ENCODE peak calls at places on chromosomes 4 and X, in seven cellular contexts. C is CD8-positive, alpha-beta memory T cell; T is K562; R is lung; P is adrenal gland; U is psoas muscle; G is Karpas-422. M is an unnamed sample.
A peak's percentile ranks its signal among the peaks of the same experiment; 100 is the strongest.

GRCh38 chrX:24298191-24298590 is 15.7 kb downstream of the SUPT20HL2 start:
- DNase-seq in C (no peak), T (no peak), R (no peak), P (no peak), U (no peak), G (no peak), M (no peak)

GRCh38 chr4:170868191-170868590 is 778.4 kb upstream of the AADAT start:
- DNase-seq in C (no peak), T (no peak), R (no peak), P (no peak), U (no peak), G (no peak), M (no peak)

GRCh38 chrX:66035667-66036066 is 4.2 kb downstream of the VSIG4 start:
- DNase-seq in C (no peak), T (no peak), R (no peak), P (no peak), U (no peak), G (no peak), M (no peak)

GRCh38 chrX:153687121-153688039 is at the start of gene SLC6A8:
- DNase-seq in C (peak; percentile 35), T (peak; percentile 85), R (peak; percentile 50), P (peak; percentile 75), U (peak; percentile 76), G (no peak), M (peak; percentile 60)

GRCh38 chrX:28693101-28693500 is 105.9 kb downstream of the IL1RAPL1 start:
- DNase-seq in C (no peak), T (no peak), R (no peak), P (no peak), U (no peak), G (no peak), M (no peak)

GRCh38 chr4:187908079-187908501 is 87.5 kb upstream of the ZFP42 start:
- DNase-seq in C (no peak), T (no peak), R (no peak), P (no peak), U (no peak), G (no peak), M (peak; percentile 2)

GRCh38 chr4:45453258-45453841 is 670.5 kb downstream of the GABRG1 start:
- DNase-seq in C (no peak), T (no peak), R (no peak), P (no peak), U (no peak), G (peak; percentile 69), M (no peak)

GRCh38 chr4:179695175-179695574 is 2252.9 kb upstream of the AGA start:
- DNase-seq in C (no peak), T (no peak), R (no peak), P (no peak), U (no peak), G (no peak), M (no peak)

GRCh38 chrX:116238866-116239265 is 68.3 kb downstream of the AGTR2 start:
- DNase-seq in C (no peak), T (no peak), R (no peak), P (no peak), U (no peak), G (no peak), M (no peak)

GRCh38 chrX:48493890-48494364 is 14.9 kb upstream of the PORCN start:
- DNase-seq in C (no peak), T (peak; percentile 74), R (no peak), P (no peak), U (no peak), G (peak; percentile 82), M (no peak)

GRCh38 chrX:129577473-129577872 is 37.4 kb downstream of the OCRL start:
- DNase-seq in C (no peak), T (peak; percentile 80), R (no peak), P (no peak), U (no peak), G (no peak), M (peak; percentile 58)

GRCh38 chr4:186823989-186824388 is 100.3 kb upstream of the FAT1 start:
- DNase-seq in C (no peak), T (peak; percentile 59), R (no peak), P (no peak), U (no peak), G (no peak), M (no peak)

GRCh38 chrX:10230222-10230621 is 73.4 kb downstream of the CLCN4 start:
- DNase-seq in C (no peak), T (no peak), R (no peak), P (no peak), U (no peak), G (no peak), M (no peak)

GRCh38 chr4:74543983-74544382 is 99.0 kb downstream of the AREG start:
- DNase-seq in C (no peak), T (no peak), R (no peak), P (no peak), U (no peak), G (no peak), M (no peak)

GRCh38 chr4:1584498-1584897 is 99.6 kb downstream of the FAM53A start:
- DNase-seq in C (no peak), T (no peak), R (no peak), P (no peak), U (peak; percentile 4), G (no peak), M (no peak)

GRCh38 chrX:45824471-45824870 is 623.8 kb upstream of the DIPK2B start:
- DNase-seq in C (no peak), T (peak; percentile 27), R (no peak), P (peak; percentile 18), U (peak; percentile 28), G (peak; percentile 69), M (peak; percentile 82)

DNA sequence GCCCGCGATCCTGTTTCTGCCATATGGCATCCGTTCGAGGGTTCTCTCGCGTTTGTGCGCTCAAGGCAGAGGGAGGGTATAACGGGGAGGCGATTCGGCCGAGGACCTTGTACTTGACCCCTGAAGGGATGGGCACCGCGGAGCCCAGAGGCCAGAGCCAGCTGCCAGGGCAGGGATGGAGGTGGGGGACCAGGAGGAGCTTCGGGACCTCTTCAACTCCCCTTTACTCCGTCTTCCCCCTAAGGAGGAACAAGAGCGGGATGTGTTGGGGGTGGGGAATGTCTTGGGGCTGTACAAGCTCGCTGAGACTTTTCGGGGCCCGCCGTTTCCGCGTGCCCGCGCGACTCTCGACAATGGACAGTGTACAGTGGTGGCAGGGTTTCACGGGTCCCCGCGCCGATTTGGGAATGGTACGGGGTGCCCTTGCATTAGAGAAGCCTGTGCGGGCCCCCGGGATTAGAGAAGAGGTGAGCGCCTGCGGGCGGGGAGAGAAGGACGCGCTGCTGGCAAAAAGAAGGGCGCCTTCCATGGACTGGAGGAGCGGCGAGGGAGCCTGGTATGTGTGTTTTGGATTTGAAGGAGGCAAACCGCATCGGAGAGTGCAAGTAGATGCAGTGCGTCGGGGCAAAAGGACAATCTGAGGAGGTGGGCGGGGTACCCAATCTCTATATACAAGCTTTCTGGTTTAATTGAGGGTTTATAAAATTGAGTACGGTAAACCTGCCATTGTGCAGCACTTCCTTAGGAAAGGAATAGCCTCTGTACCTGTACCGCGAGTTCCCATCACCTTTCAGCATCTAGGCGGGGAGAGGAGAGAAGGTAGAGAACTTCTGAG is 841 bp downstream of the UGT8 start:
- DNase-seq in C (no peak), T (peak; percentile 48), R (no peak), P (no peak), U (no peak), G (no peak), M (no peak)
- H3K4me3 ChIP-seq in C (no peak overlapping the region), T (peak overlapping the region; percentile 55), R (peak overlapping the region; percentile 26), P (no peak overlapping the region), U (peak overlapping the region; percentile 62), G (no peak overlapping the region), M (no peak overlapping the region)

DNA sequence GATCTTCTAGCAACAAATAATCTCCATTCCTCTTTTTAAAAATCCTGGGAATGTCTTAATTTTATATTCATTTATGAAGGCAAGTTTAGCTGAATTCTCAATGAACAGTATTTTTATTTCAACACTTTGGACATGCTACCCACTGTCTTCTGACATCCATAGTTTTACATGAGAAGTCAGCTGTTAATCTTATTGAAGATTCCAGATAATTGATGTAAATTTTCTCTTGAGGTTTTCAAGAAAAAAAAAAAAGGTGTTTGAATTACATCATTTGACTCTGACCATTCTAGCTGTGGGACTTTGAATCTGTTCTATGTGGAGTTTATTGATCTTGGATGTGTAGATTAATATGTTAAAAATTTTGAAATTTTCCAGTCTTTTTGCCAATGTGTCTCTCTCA is 28.0 kb downstream of the PDHA2 start:
- DNase-seq in C (no peak), T (peak; percentile 1), R (no peak), P (no peak), U (no peak), G (peak; percentile 42), M (no peak)
- H3K9me3 ChIP-seq in C (no peaks in the 10 kb centered on the region), T (no peaks in the 10 kb centered on the region), R (peaks cover 4% of the 10 kb centered on the region), P (peaks cover 20% of the 10 kb centered on the region), U (peaks cover 13% of the 10 kb centered on the region), G (peaks cover 31% of the 10 kb centered on the region), M (peaks cover 5% of the 10 kb centered on the region)

DNA sequence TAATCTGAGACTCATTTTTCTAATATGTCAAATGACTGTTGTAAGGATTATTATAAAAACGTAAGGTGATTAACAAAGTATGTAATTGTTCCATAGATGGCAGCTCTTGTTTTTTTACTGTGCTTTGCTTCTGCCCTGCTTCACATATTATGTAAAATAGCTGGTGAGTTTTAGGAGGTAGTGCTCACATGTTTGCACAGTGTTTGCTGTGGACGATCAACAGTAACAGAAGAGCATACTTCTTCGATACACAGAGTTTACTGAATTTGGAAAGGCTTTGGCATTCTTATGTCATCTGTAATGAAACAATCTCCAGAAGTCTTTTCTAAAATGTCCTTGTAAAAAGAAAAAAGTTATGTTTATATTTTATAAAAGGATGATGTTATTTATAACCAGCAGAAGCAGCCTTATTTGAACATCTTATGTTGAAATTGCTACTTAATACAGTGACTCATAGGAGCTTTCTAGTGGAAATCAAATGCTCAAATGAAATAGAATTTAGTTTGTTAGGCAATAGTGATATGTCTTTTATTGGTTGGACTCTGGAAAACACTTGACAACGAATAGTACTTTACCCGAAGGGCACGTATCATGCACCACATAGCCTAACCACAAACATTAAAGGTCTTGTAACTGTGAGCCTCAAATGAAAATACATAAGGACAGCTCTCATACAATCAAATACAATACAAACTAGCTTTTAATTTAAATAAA is 1.9 kb upstream of the MTTP start:
- DNase-seq in C (no peak), T (no peak), R (no peak), P (no peak), U (no peak), G (no peak), M (no peak)
- H3K4me3 ChIP-seq in C (no peak overlapping the region), T (no peak overlapping the region), R (no peak overlapping the region), P (no peak overlapping the region), U (peak overlapping the region; percentile 17), G (no peak overlapping the region), M (no peak overlapping the region)

GRCh38 chr4:109795059-109795458 is 6.7 kb downstream of the CFI start:
- DNase-seq in C (no peak), T (no peak), R (no peak), P (no peak), U (no peak), G (no peak), M (no peak)
- H3K9me3 ChIP-seq in C (peaks cover 8% of the 10 kb centered on the region), T (no peaks in the 10 kb centered on the region), R (peaks cover 5% of the 10 kb centered on the region), P (peaks cover 8% of the 10 kb centered on the region), U (peaks cover 6% of the 10 kb centered on the region), G (no peaks in the 10 kb centered on the region), M (no peaks in the 10 kb centered on the region)

GRCh38 chr4:3880595-3881120 is 114.5 kb downstream of the ADRA2C start:
- DNase-seq in C (peak; percentile 47), T (peak; percentile 77), R (peak; percentile 69), P (peak; percentile 76), U (peak; percentile 48), G (peak; percentile 90), M (peak; percentile 24)
- H3K4me3 ChIP-seq in C (peak overlapping the region; percentile 54), T (no peak overlapping the region), R (no peak overlapping the region), P (no peak overlapping the region), U (no peak overlapping the region), G (no peak overlapping the region), M (no peak overlapping the region)

DNA sequence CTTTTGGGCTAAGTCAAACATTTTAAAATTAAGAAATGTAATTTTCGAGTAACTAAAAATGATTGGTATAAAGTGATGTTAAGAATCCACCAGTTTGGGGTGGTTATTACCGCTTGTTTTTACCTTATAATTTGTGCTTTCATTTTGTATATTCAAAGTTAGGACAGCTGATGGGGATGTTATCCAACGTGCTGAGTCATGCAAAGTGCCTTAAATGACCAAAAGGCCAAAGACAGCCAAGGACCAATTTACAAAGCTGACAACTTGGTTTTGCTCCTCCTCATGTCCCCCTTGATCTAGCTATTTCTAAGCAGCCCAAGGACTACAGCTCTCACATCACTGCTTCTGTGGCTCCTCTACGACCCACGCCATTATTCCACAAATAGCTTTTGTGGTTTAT is 181.4 kb upstream of the PCDH7 start:
- DNase-seq in C (no peak), T (no peak), R (no peak), P (no peak), U (no peak), G (no peak), M (no peak)
- H3K9me3 ChIP-seq in C (no peaks in the 10 kb centered on the region), T (no peaks in the 10 kb centered on the region), R (peaks cover 2% of the 10 kb centered on the region), P (no peaks in the 10 kb centered on the region), U (no peaks in the 10 kb centered on the region), G (peaks cover 16% of the 10 kb centered on the region), M (no peaks in the 10 kb centered on the region)